ENCODE peak calls at places on chromosomes 7 and 10, in eight cellular contexts. O is heart right ventricle; J is CD8-positive, alpha-beta T cell; K is mammary epithelial cell; L is Peyer's patch; R is GM23248; E is endodermal cell; F is transverse colon. C is an unnamed sample. For H3K4me1, the result is how much of the 10 kb centered on the place peaks cover.

GRCh38 chr10:71239946-71240795 is 27.8 kb downstream of the UNC5B start:
- DNase-seq in L (no peak), E (no peak), R (no peak), O (peak), K (no peak), J (no peak), F (no peak), C (no peak)

GRCh38 chr10:30133198-30133597 is 73.8 kb upstream of the JCAD start:
- DNase-seq in O (no peak), F (no peak), J (no peak), L (no peak), K (no peak), R (no peak), E (no peak), C (no peak)

GRCh38 chr7:31487071-31487470 is 26.8 kb upstream of the ITPRID1 start:
- DNase-seq in L (no peak), K (no peak), E (no peak), J (no peak), F (no peak), R (no peak), O (no peak), C (no peak)

GRCh38 chr10:88735661-88736060 is 24.2 kb upstream of the LIPN start:
- DNase-seq in O (no peak), L (no peak), R (peak), J (no peak), K (peak), E (no peak), F (no peak), C (no peak)

GRCh38 chr10:77036993-77037734 is 600.4 kb downstream of the KCNMA1 start:
- DNase-seq in L (no peak), F (no peak), O (no peak), R (peak), K (no peak), E (peak), J (no peak), C (no peak)

GRCh38 chr10:100043344-100043743 is 33.6 kb upstream of the DNMBP start:
- DNase-seq in J (no peak), L (no peak), O (no peak), K (peak), E (no peak), F (peak), R (peak), C (no peak)

GRCh38 chr10:112218960-112219359 is 35.4 kb upstream of the GPAM start:
- DNase-seq in R (no peak), E (no peak), J (no peak), O (no peak), L (no peak), K (no peak), F (no peak), C (no peak)

GRCh38 chr10:90193240-90193985 is 492.0 kb downstream of the KIF20B start:
- DNase-seq in O (no peak), L (no peak), E (no peak), K (peak), J (no peak), F (no peak), R (peak), C (no peak)

GRCh38 chr10:124923684-124924083 is 18.2 kb upstream of the ZRANB1 start:
- DNase-seq in E (no peak), F (no peak), O (no peak), L (no peak), R (no peak), J (no peak), K (no peak), C (no peak)

GRCh38 chr10:87635498-87636312 is 24.0 kb upstream of the PAPSS2 start:
- DNase-seq in R (peak), F (no peak), J (no peak), L (no peak), E (no peak), O (no peak), K (peak), C (no peak)

GRCh38 chr10:132322621-132323048 is 9.4 kb upstream of the LRRC27 start:
- DNase-seq in J (no peak), E (no peak), K (no peak), L (no peak), O (no peak), F (no peak), R (peak), C (peak)

GRCh38 chr7:130903358-130903974 is 169.5 kb upstream of the KLF14 start:
- DNase-seq in K (peak), J (no peak), O (no peak), R (peak), L (no peak), F (no peak), E (no peak), C (no peak)

GRCh38 chr10:118851062-118852035 is 96.6 kb upstream of the CACUL1 start:
- DNase-seq in L (no peak), J (no peak), E (no peak), K (no peak), O (no peak), R (peak), F (no peak), C (no peak)

GRCh38 chr7:130048906-130049305 is 2.3 kb downstream of the ZC3HC1 start:
- DNase-seq in O (no peak), J (no peak), E (no peak), R (no peak), L (no peak), K (no peak), F (no peak), C (no peak)

GRCh38 chr10:132982301-132982989 is 40.1 kb upstream of the CFAP46 start:
- DNase-seq in J (no peak), O (no peak), F (no peak), R (peak), E (no peak), L (no peak), K (no peak), C (no peak)

DNA sequence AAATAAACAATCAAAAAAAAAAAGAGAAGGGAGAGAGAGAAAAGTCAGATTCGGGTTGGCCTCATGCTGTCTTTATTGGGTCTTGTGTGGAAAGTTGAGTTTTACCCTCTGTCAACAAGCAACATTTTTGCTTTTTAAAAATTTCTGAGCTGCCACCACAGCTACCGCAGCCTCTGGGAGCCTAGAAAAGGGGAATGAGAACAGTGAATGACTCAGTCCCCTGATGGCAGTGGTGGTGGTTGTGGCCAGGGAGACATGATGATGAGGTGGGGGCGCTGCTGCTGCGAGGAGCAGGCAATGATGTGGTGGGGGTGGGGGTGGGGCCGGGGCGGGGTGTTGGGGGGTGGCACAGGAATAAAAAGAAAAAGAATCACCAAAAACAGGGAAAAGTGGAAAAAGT is 20.0 kb upstream of the CREB3L2 start:
- DNase-seq in K (no peak), E (no peak), F (no peak), J (no peak), R (no peak), O (no peak), L (no peak), C (no peak)
- H3K4me3 ChIP-seq in K (no peak), E (no peak), F (no peak), J (no peak), R (no peak), O (no peak), L (no peak), C (no peak)

GRCh38 chr10:22679608-22680007 is 34.8 kb downstream of the PIP4K2A start:
- DNase-seq in E (no peak), F (no peak), L (no peak), J (no peak), R (no peak), K (no peak), O (no peak), C (no peak)
- H3K4me1 ChIP-seq in E (under half), F (under half), L (under half), J (half or more), R (under half), K (under half), O (half or more), C (under half)

DNA sequence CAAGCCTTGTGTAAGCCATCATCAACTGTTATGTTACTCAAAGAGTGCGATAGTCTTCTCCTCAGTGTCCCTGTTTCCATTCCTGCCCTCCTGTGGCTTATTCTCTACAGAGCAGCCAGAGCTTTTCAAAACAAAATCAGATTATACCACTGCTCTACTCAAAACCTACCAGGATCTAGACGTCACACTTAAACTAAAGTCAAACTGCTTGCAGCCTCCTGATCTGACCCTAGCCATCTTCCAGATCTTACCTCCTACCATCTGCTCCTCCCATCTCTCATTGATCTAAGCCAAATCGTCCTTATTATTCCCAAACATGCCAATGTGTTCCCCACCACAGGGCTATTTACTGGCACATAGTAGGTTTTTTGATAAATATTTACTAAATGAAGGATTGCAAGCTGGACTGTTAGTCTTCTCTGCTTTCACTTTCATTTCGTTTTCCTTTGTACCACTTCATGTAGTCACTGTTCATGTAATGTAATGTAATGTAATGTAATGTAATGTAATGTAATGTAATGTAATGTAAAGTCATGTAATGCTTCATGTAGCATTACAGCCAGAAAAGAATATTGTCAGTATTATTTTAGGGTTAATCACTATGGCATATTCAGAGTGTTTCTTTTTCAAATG is 116.1 kb downstream of the GPR37 start:
- DNase-seq in O (no peak), E (no peak), K (no peak), L (no peak), J (no peak), F (no peak), R (no peak), C (no peak)
- H3K4me3 ChIP-seq in O (no peak), E (no peak), K (peak), L (no peak), J (no peak), F (no peak), R (no peak), C (no peak)

GRCh38 chr7:52843436-52843835 is 192.0 kb upstream of the POM121L12 start:
- DNase-seq in J (no peak), L (no peak), K (no peak), R (no peak), F (no peak), O (no peak), E (no peak), C (no peak)

GRCh38 chr7:52838981-52839411 is 196.4 kb upstream of the POM121L12 start:
- DNase-seq in E (no peak), L (no peak), J (no peak), R (no peak), K (no peak), O (no peak), F (no peak), C (no peak)

DNA sequence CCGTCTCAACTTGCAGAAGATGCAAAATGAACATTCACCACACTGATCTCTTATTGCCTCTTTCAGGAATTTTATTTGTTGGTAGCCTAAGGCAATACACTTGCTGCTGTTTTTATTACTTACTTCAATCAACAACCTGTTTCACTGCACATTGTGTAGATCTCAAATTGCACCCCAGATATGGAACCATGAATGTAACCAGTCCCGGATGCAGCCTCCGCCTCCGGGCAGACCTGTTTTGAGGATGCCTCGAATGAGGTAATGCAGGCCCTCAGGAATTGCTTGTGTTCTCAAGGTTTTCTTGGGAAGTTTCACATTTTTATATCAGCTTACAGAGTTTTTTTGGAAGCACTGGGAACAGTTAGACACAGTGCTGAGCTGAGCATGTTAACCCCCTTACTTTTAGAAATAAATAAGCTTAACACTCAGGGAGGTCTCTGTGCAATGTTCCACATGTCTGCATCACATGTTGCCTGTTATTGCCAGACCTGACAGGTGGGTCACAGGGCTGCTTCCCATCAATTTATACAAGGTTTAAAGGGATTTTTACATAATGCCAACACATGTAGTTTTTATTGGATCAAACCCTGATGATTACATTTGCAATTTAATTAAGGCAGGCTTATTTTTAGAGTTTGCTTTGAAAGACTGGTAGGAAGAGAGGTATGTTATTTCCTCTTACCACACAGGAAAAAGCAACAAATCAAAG is 193.1 kb upstream of the POM121L12 start:
- DNase-seq in E (no peak), L (no peak), F (no peak), O (no peak), K (no peak), R (no peak), J (no peak), C (no peak)
- H3K4me1 ChIP-seq in E (under half), L (under half), F (under half), O (under half), K (under half), R (under half), J (under half), C (under half)